ENCODE peak calls at places on chromosome 20, in four cellular contexts. One of them, this sample, is unnamed.

GRCh38 chr20:40999841-41000240 is 28.8 kb upstream of the TOP1 start:
- DNase-seq in esophagus muscularis mucosa: no peak
- DNase-seq in GM12878: no peak
- DNase-seq in A549: no peak
- DNase-seq in this sample: no peak

GRCh38 chr20:43631598-43631997 is 35.3 kb upstream of the MYBL2 start:
- DNase-seq in esophagus muscularis mucosa: no peak
- DNase-seq in A549: no peak
- DNase-seq in GM12878: no peak
- DNase-seq in this sample: no peak

GRCh38 chr20:49631074-49631716 is 63.3 kb upstream of the PTGIS start:
- DNase-seq in GM12878: no peak
- DNase-seq in A549: no peak
- DNase-seq in esophagus muscularis mucosa: no peak
- DNase-seq in this sample: no peak

GRCh38 chr20:52110456-52110855 is 81.1 kb downstream of the ZFP64 start:
- DNase-seq in esophagus muscularis mucosa: peak; percentile 68
- DNase-seq in GM12878: no peak
- DNase-seq in A549: no peak
- DNase-seq in this sample: no peak

GRCh38 chr20:3430376-3431069 is 23.1 kb upstream of the DNAAF9 start:
- DNase-seq in A549: no peak
- DNase-seq in esophagus muscularis mucosa: no peak
- DNase-seq in GM12878: peak; percentile 33
- DNase-seq in this sample: no peak

GRCh38 chr20:676315-676937 is 824 bp upstream of the SCRT2 start:
- DNase-seq in esophagus muscularis mucosa: no peak
- DNase-seq in A549: no peak
- DNase-seq in GM12878: no peak
- DNase-seq in this sample: peak; percentile 21

GRCh38 chr20:13012886-13013285 is 4.1 kb downstream of the SPTLC3 start:
- DNase-seq in esophagus muscularis mucosa: no peak
- DNase-seq in A549: no peak
- DNase-seq in GM12878: no peak
- DNase-seq in this sample: no peak

GRCh38 chr20:49854190-49854875 is 41.7 kb downstream of the SLC9A8 start:
- DNase-seq in esophagus muscularis mucosa: no peak
- DNase-seq in A549: no peak
- DNase-seq in GM12878: no peak
- DNase-seq in this sample: no peak

GRCh38 chr20:31803552-31804291 is 15.4 kb upstream of the MYLK2 start:
- DNase-seq in esophagus muscularis mucosa: no peak
- DNase-seq in GM12878: no peak
- DNase-seq in A549: no peak
- DNase-seq in this sample: no peak

GRCh38 chr20:40770564-40771307 is 81.7 kb upstream of the MAFB start:
- DNase-seq in GM12878: no peak
- DNase-seq in A549: no peak
- DNase-seq in esophagus muscularis mucosa: no peak
- DNase-seq in this sample: peak; percentile 21

GRCh38 chr20:53677447-53678314 is 84.0 kb upstream of the ZNF217 start:
- DNase-seq in esophagus muscularis mucosa: no peak
- DNase-seq in A549: peak; percentile 66
- DNase-seq in GM12878: no peak
- DNase-seq in this sample: peak; percentile 64

GRCh38 chr20:63499333-63499969 is 568 bp upstream of the EEF1A2 start:
- DNase-seq in esophagus muscularis mucosa: no peak
- DNase-seq in GM12878: no peak
- DNase-seq in A549: no peak
- DNase-seq in this sample: no peak

GRCh38 chr20:19682249-19682648 is 75.8 kb upstream of the RIN2 start:
- DNase-seq in esophagus muscularis mucosa: no peak
- DNase-seq in A549: no peak
- DNase-seq in GM12878: no peak
- DNase-seq in this sample: no peak

GRCh38 chr20:3595541-3595940 is 67.7 kb downstream of the GFRA4 start:
- DNase-seq in GM12878: no peak
- DNase-seq in esophagus muscularis mucosa: peak; percentile 17
- DNase-seq in A549: no peak
- DNase-seq in this sample: no peak

GRCh38 chr20:14489544-14489943 is 152.1 kb upstream of the FLRT3 start:
- DNase-seq in A549: no peak
- DNase-seq in esophagus muscularis mucosa: no peak
- DNase-seq in GM12878: no peak
- DNase-seq in this sample: no peak

GRCh38 chr20:11726021-11726420 is 191.7 kb upstream of the BTBD3 start:
- DNase-seq in GM12878: no peak
- DNase-seq in A549: no peak
- DNase-seq in esophagus muscularis mucosa: no peak
- DNase-seq in this sample: no peak

GRCh38 chr20:39258253-39258652 is 296.1 kb downstream of the DHX35 start:
- DNase-seq in GM12878: no peak
- DNase-seq in esophagus muscularis mucosa: no peak
- DNase-seq in A549: no peak
- DNase-seq in this sample: no peak

GRCh38 chr20:40714916-40715315 is 25.9 kb upstream of the MAFB start:
- DNase-seq in A549: no peak
- DNase-seq in GM12878: no peak
- DNase-seq in esophagus muscularis mucosa: no peak
- DNase-seq in this sample: no peak

GRCh38 chr20:51360451-51361230 is 181.9 kb downstream of the NFATC2 start:
- DNase-seq in A549: peak; percentile 85
- DNase-seq in GM12878: no peak
- DNase-seq in esophagus muscularis mucosa: no peak
- DNase-seq in this sample: no peak

GRCh38 chr20:62824476-62825287 is 7.8 kb downstream of the COL9A3 start:
- DNase-seq in esophagus muscularis mucosa: no peak
- DNase-seq in A549: no peak
- DNase-seq in GM12878: no peak
- DNase-seq in this sample: peak; percentile 86

GRCh38 chr20:2804041-2804828 is 3.8 kb upstream of the CPXM1 start:
- DNase-seq in GM12878: no peak
- DNase-seq in A549: no peak
- DNase-seq in esophagus muscularis mucosa: no peak
- DNase-seq in this sample: no peak

GRCh38 chr20:56572178-56572577 is 39.1 kb downstream of the FAM209B start:
- DNase-seq in esophagus muscularis mucosa: no peak
- DNase-seq in GM12878: no peak
- DNase-seq in A549: no peak
- DNase-seq in this sample: no peak

GRCh38 chr20:62779417-62779685 is 16.9 kb upstream of the MRGBP start:
- DNase-seq in A549: no peak
- DNase-seq in esophagus muscularis mucosa: no peak
- DNase-seq in GM12878: no peak
- DNase-seq in this sample: no peak

GRCh38 chr20:22619806-22620205 is 35.4 kb upstream of the FOXA2 start:
- DNase-seq in GM12878: no peak
- DNase-seq in A549: no peak
- DNase-seq in esophagus muscularis mucosa: peak; percentile 39
- DNase-seq in this sample: no peak
- TF ChIP-seq EP300 in GM12878: no peak
- TF ChIP-seq EP300 in A549: no peak
- TF ChIP-seq EP300 in esophagus muscularis mucosa: no peak
- TF ChIP-seq EP300 in this sample: no peak

GRCh38 chr20:17021481-17021880 is 205.4 kb upstream of the PCSK2 start:
- DNase-seq in esophagus muscularis mucosa: no peak
- DNase-seq in GM12878: no peak
- DNase-seq in A549: no peak
- DNase-seq in this sample: no peak
- TF ChIP-seq POLR2A in esophagus muscularis mucosa: no peak
- TF ChIP-seq POLR2A in GM12878: no peak
- TF ChIP-seq POLR2A in A549: no peak
- TF ChIP-seq POLR2A in this sample: no peak

GRCh38 chr20:58469500-58470129 is 45.6 kb downstream of the APCDD1L start:
- DNase-seq in A549: no peak
- DNase-seq in GM12878: no peak
- DNase-seq in esophagus muscularis mucosa: no peak
- DNase-seq in this sample: no peak
- TF ChIP-seq EP300 in A549: no peak
- TF ChIP-seq EP300 in GM12878: no peak
- TF ChIP-seq EP300 in esophagus muscularis mucosa: no peak
- TF ChIP-seq EP300 in this sample: no peak

GRCh38 chr20:33554914-33555420 is 65.1 kb downstream of the CBFA2T2 start:
- DNase-seq in GM12878: peak; percentile 94
- DNase-seq in esophagus muscularis mucosa: no peak
- DNase-seq in A549: peak; percentile 91
- DNase-seq in this sample: no peak
- TF ChIP-seq POLR2A in GM12878: peak; percentile 55
- TF ChIP-seq POLR2A in esophagus muscularis mucosa: no peak
- TF ChIP-seq POLR2A in A549: no peak
- TF ChIP-seq POLR2A in this sample: peak; percentile 31

GRCh38 chr20:45780159-45780558 is 11.5 kb downstream of the WFDC3 start:
- DNase-seq in GM12878: no peak
- DNase-seq in esophagus muscularis mucosa: no peak
- DNase-seq in A549: no peak
- DNase-seq in this sample: no peak

GRCh38 chr20:45781391-45781931 is 10.2 kb downstream of the WFDC3 start:
- DNase-seq in esophagus muscularis mucosa: no peak
- DNase-seq in GM12878: no peak
- DNase-seq in A549: peak; percentile 47
- DNase-seq in this sample: peak; percentile 18

GRCh38 chr20:45782890-45783289 is 8.8 kb downstream of the WFDC3 start:
- DNase-seq in esophagus muscularis mucosa: no peak
- DNase-seq in GM12878: no peak
- DNase-seq in A549: no peak
- DNase-seq in this sample: no peak

GRCh38 chr20:45776931-45777330 is 14.8 kb downstream of the WFDC3 start:
- DNase-seq in GM12878: no peak
- DNase-seq in esophagus muscularis mucosa: no peak
- DNase-seq in A549: no peak
- DNase-seq in this sample: no peak

GRCh38 chr20:45779011-45779915 is 12.4 kb downstream of the WFDC3 start:
- DNase-seq in esophagus muscularis mucosa: peak; percentile 98
- DNase-seq in GM12878: no peak
- DNase-seq in A549: peak; percentile 94
- DNase-seq in this sample: peak; percentile 88
- TF ChIP-seq EP300 in esophagus muscularis mucosa: peak; percentile 64
- TF ChIP-seq EP300 in GM12878: no peak
- TF ChIP-seq EP300 in A549: no peak
- TF ChIP-seq EP300 in this sample: peak; percentile 80

GRCh38 chr20:58759947-58760346 is 67.3 kb downstream of the NPEPL1 start:
- DNase-seq in esophagus muscularis mucosa: no peak
- DNase-seq in GM12878: no peak
- DNase-seq in A549: no peak
- DNase-seq in this sample: no peak
- TF ChIP-seq POLR2A in esophagus muscularis mucosa: no peak
- TF ChIP-seq POLR2A in GM12878: no peak
- TF ChIP-seq POLR2A in A549: no peak
- TF ChIP-seq POLR2A in this sample: no peak

GRCh38 chr20:47490795-47491194 is 10.9 kb upstream of the NCOA3 start:
- DNase-seq in A549: no peak
- DNase-seq in esophagus muscularis mucosa: no peak
- DNase-seq in GM12878: no peak
- DNase-seq in this sample: no peak

GRCh38 chr20:47496118-47496517 is 5.6 kb upstream of the NCOA3 start:
- DNase-seq in A549: no peak
- DNase-seq in esophagus muscularis mucosa: no peak
- DNase-seq in GM12878: no peak
- DNase-seq in this sample: no peak

GRCh38 chr20:47492284-47492683 is 9.4 kb upstream of the NCOA3 start:
- DNase-seq in esophagus muscularis mucosa: no peak
- DNase-seq in A549: no peak
- DNase-seq in GM12878: no peak
- DNase-seq in this sample: no peak

GRCh38 chr20:47493954-47494293 is 7.8 kb upstream of the NCOA3 start:
- DNase-seq in A549: no peak
- DNase-seq in GM12878: no peak
- DNase-seq in esophagus muscularis mucosa: no peak
- DNase-seq in this sample: no peak

GRCh38 chr20:47493175-47493953 is 8.3 kb upstream of the NCOA3 start:
- DNase-seq in A549: peak; percentile 64
- DNase-seq in esophagus muscularis mucosa: peak; percentile 97
- DNase-seq in GM12878: no peak
- DNase-seq in this sample: peak; percentile 93
- TF ChIP-seq EP300 in A549: no peak
- TF ChIP-seq EP300 in esophagus muscularis mucosa: no peak
- TF ChIP-seq EP300 in GM12878: no peak
- TF ChIP-seq EP300 in this sample: no peak

GRCh38 chr20:46119028-46119546 is 973 bp downstream of the CD40 start:
- DNase-seq in esophagus muscularis mucosa: no peak
- DNase-seq in GM12878: peak; percentile 49
- DNase-seq in A549: no peak
- DNase-seq in this sample: no peak

GRCh38 chr20:46120136-46120535 is 2.0 kb downstream of the CD40 start:
- DNase-seq in esophagus muscularis mucosa: no peak
- DNase-seq in GM12878: no peak
- DNase-seq in A549: no peak
- DNase-seq in this sample: no peak

GRCh38 chr20:46118481-46119020 is 437 bp downstream of the CD40 start:
- DNase-seq in esophagus muscularis mucosa: no peak
- DNase-seq in A549: no peak
- DNase-seq in GM12878: no peak
- DNase-seq in this sample: peak; percentile 46

GRCh38 chr20:46119547-46119946 is 1.4 kb downstream of the CD40 start:
- DNase-seq in A549: no peak
- DNase-seq in GM12878: no peak
- DNase-seq in esophagus muscularis mucosa: no peak
- DNase-seq in this sample: no peak

GRCh38 chr20:46117704-46118467 is at the start of gene CD40:
- DNase-seq in A549: peak; percentile 72
- DNase-seq in esophagus muscularis mucosa: peak; percentile 97
- DNase-seq in GM12878: peak; percentile 76
- DNase-seq in this sample: peak; percentile 88
- TF ChIP-seq POLR2A in A549: peak; percentile 45
- TF ChIP-seq POLR2A in esophagus muscularis mucosa: no peak
- TF ChIP-seq POLR2A in GM12878: peak; percentile 97
- TF ChIP-seq POLR2A in this sample: peak; percentile 43

This sample was measured in transverse colon.